ENCODE peak calls at places on chromosomes 6 and 20, in four cellular contexts. One of them, this sample, is unnamed.

GRCh38 chr6:6891074-6891754 is 216.5 kb upstream of the RREB1 start:
- DNase-seq in CD8-positive, alpha-beta T cell: no peak
- DNase-seq in HCT116: no peak
- DNase-seq in cardiac muscle cell: no peak
- DNase-seq in this sample: no peak

GRCh38 chr6:72580281-72580940 is 41.5 kb upstream of the KCNQ5 start:
- DNase-seq in CD8-positive, alpha-beta T cell: no peak
- DNase-seq in HCT116: peak; percentile 31
- DNase-seq in cardiac muscle cell: peak; percentile 49
- DNase-seq in this sample: no peak

GRCh38 chr20:2301164-2301622 is 5.4 kb downstream of the TGM3 start:
- DNase-seq in CD8-positive, alpha-beta T cell: no peak
- DNase-seq in HCT116: no peak
- DNase-seq in cardiac muscle cell: no peak
- DNase-seq in this sample: no peak

GRCh38 chr20:46423882-46424482 is 17.6 kb upstream of the ELMO2 start:
- DNase-seq in CD8-positive, alpha-beta T cell: no peak
- DNase-seq in HCT116: no peak
- DNase-seq in cardiac muscle cell: no peak
- DNase-seq in this sample: no peak

GRCh38 chr6:108581237-108581931 is 20.7 kb downstream of the FOXO3 start:
- DNase-seq in CD8-positive, alpha-beta T cell: no peak
- DNase-seq in HCT116: no peak
- DNase-seq in cardiac muscle cell: no peak
- DNase-seq in this sample: no peak

GRCh38 chr6:142943746-142944125 is 1.2 kb downstream of the HIVEP2 start:
- DNase-seq in CD8-positive, alpha-beta T cell: peak; percentile 70
- DNase-seq in HCT116: no peak
- DNase-seq in cardiac muscle cell: no peak
- DNase-seq in this sample: no peak

GRCh38 chr6:13908955-13909381 is 15.8 kb upstream of the RNF182 start:
- DNase-seq in CD8-positive, alpha-beta T cell: no peak
- DNase-seq in HCT116: peak; percentile 71
- DNase-seq in cardiac muscle cell: peak; percentile 69
- DNase-seq in this sample: no peak

GRCh38 chr6:150006961-150007464 is 18.3 kb downstream of the RAET1L start:
- DNase-seq in CD8-positive, alpha-beta T cell: peak; percentile 51
- DNase-seq in HCT116: no peak
- DNase-seq in cardiac muscle cell: peak; percentile 30
- DNase-seq in this sample: no peak

GRCh38 chr6:136371951-136372350 is 82.3 kb upstream of the BCLAF1 start:
- DNase-seq in CD8-positive, alpha-beta T cell: no peak
- DNase-seq in HCT116: no peak
- DNase-seq in cardiac muscle cell: no peak
- DNase-seq in this sample: no peak

GRCh38 chr20:56689318-56689717 is 60.2 kb downstream of the TFAP2C start:
- DNase-seq in CD8-positive, alpha-beta T cell: no peak
- DNase-seq in HCT116: no peak
- DNase-seq in cardiac muscle cell: no peak
- DNase-seq in this sample: no peak

GRCh38 chr6:138241381-138241780 is 23.1 kb upstream of the PBOV1 start:
- DNase-seq in CD8-positive, alpha-beta T cell: no peak
- DNase-seq in HCT116: no peak
- DNase-seq in cardiac muscle cell: no peak
- DNase-seq in this sample: no peak

GRCh38 chr6:135651964-135652755 is 154.6 kb upstream of the AHI1 start:
- DNase-seq in CD8-positive, alpha-beta T cell: no peak
- DNase-seq in HCT116: no peak
- DNase-seq in cardiac muscle cell: no peak
- DNase-seq in this sample: no peak

GRCh38 chr6:1701668-1702353 is 92.1 kb downstream of the FOXC1 start:
- DNase-seq in CD8-positive, alpha-beta T cell: no peak
- DNase-seq in HCT116: no peak
- DNase-seq in cardiac muscle cell: peak; percentile 53
- DNase-seq in this sample: no peak

GRCh38 chr20:19757487-19757972 is 528 bp upstream of the RIN2 start:
- DNase-seq in CD8-positive, alpha-beta T cell: no peak
- DNase-seq in HCT116: no peak
- DNase-seq in cardiac muscle cell: peak; percentile 86
- DNase-seq in this sample: no peak

GRCh38 chr20:61884571-61885389 is 180.9 kb downstream of the TAF4 start:
- DNase-seq in CD8-positive, alpha-beta T cell: no peak
- DNase-seq in HCT116: no peak
- DNase-seq in cardiac muscle cell: no peak
- DNase-seq in this sample: no peak

GRCh38 chr6:151763303-151763702 is 44.2 kb upstream of the ESR1 start:
- DNase-seq in CD8-positive, alpha-beta T cell: no peak
- DNase-seq in HCT116: no peak
- DNase-seq in cardiac muscle cell: no peak
- DNase-seq in this sample: no peak

GRCh38 chr6:111721677-111722219 is 116.1 kb upstream of the TRAF3IP2 start:
- DNase-seq in CD8-positive, alpha-beta T cell: peak; percentile 58
- DNase-seq in HCT116: peak; percentile 13
- DNase-seq in cardiac muscle cell: no peak
- DNase-seq in this sample: no peak

GRCh38 chr6:30129270-30129669 is 6.7 kb upstream of the TRIM40 start:
- DNase-seq in CD8-positive, alpha-beta T cell: no peak
- DNase-seq in HCT116: no peak
- DNase-seq in cardiac muscle cell: no peak
- DNase-seq in this sample: no peak

GRCh38 chr6:14216931-14217684 is 99.5 kb downstream of the CD83 start:
- DNase-seq in CD8-positive, alpha-beta T cell: no peak
- DNase-seq in HCT116: no peak
- DNase-seq in cardiac muscle cell: no peak
- DNase-seq in this sample: no peak

GRCh38 chr20:51233345-51233744 is 210.4 kb upstream of the KCNG1 start:
- DNase-seq in CD8-positive, alpha-beta T cell: no peak
- DNase-seq in HCT116: no peak
- DNase-seq in cardiac muscle cell: no peak
- DNase-seq in this sample: no peak
- H3K4me3 ChIP-seq in CD8-positive, alpha-beta T cell: no peak overlapping the region
- H3K4me3 ChIP-seq in HCT116: no peak overlapping the region
- H3K4me3 ChIP-seq in cardiac muscle cell: no peak overlapping the region
- H3K4me3 ChIP-seq in this sample: no peak overlapping the region

GRCh38 chr20:45407067-45407745 is 883 bp upstream of the DBNDD2 start:
- DNase-seq in CD8-positive, alpha-beta T cell: no peak
- DNase-seq in HCT116: no peak
- DNase-seq in cardiac muscle cell: peak; percentile 82
- DNase-seq in this sample: peak; percentile 7

GRCh38 chr20:45407783-45408645 is at the start of gene DBNDD2:
- DNase-seq in CD8-positive, alpha-beta T cell: no peak
- DNase-seq in HCT116: no peak
- DNase-seq in cardiac muscle cell: no peak
- DNase-seq in this sample: no peak

GRCh38 chr20:45405566-45406259 is 2.4 kb upstream of the DBNDD2 start:
- DNase-seq in CD8-positive, alpha-beta T cell: no peak
- DNase-seq in HCT116: no peak
- DNase-seq in cardiac muscle cell: peak; percentile 37
- DNase-seq in this sample: no peak

GRCh38 chr20:45404438-45404837 is 3.7 kb upstream of the DBNDD2 start:
- DNase-seq in CD8-positive, alpha-beta T cell: no peak
- DNase-seq in HCT116: no peak
- DNase-seq in cardiac muscle cell: no peak
- DNase-seq in this sample: no peak

GRCh38 chr20:45406260-45407066 is 1.6 kb upstream of the DBNDD2 start:
- DNase-seq in CD8-positive, alpha-beta T cell: peak; percentile 69
- DNase-seq in HCT116: no peak
- DNase-seq in cardiac muscle cell: peak; percentile 72
- DNase-seq in this sample: peak; percentile 1
- H3K27me3 ChIP-seq in CD8-positive, alpha-beta T cell: no peaks in the 10 kb centered on the region
- H3K27me3 ChIP-seq in HCT116: no peaks in the 10 kb centered on the region
- H3K27me3 ChIP-seq in cardiac muscle cell: peaks cover 20% of the 10 kb centered on the region
- H3K27me3 ChIP-seq in this sample: peaks cover 3% of the 10 kb centered on the region

DNA sequence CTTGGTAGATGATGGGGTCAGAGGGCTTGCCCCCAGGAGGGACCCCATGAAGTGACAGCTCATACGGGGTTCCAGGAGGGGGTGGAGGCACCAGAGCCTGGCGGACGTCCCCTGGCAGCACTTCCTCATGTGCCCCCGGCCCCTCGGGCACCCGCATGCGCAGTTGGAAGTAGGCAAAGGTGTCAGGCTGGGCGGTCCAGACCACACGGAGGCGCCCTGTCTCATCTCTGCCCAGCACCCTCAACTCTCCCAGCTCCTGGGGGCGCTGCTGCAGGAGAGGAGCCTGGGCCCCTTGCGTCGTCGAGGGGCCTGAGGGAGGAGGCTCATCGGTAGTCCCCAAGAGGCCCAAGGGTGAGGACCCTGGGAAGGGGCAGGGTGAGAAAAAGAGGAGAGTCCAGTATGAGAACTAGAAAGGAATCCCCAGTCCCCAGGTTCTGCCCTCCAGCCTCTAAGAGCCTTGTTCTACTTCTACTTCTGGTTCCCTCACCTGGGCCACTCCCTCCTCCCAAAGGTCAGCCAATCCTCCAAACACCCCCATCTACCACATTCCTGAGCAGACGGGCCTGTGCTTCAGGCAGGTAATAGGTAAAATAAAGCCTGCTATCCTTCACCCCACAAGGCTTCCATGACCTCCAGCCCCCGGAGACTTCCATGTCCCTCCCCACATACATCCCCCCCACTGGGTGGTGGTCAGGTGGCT is 23.2 kb downstream of the TNXB start:
- DNase-seq in CD8-positive, alpha-beta T cell: no peak
- DNase-seq in HCT116: no peak
- DNase-seq in cardiac muscle cell: no peak
- DNase-seq in this sample: no peak
- H3K27ac ChIP-seq in CD8-positive, alpha-beta T cell: no peak overlapping the region
- H3K27ac ChIP-seq in HCT116: no peak overlapping the region
- H3K27ac ChIP-seq in cardiac muscle cell: no peak overlapping the region
- H3K27ac ChIP-seq in this sample: no peak overlapping the region

GRCh38 chr6:67496191-67496590 is 1138.9 kb upstream of the ADGRB3 start:
- DNase-seq in CD8-positive, alpha-beta T cell: no peak
- DNase-seq in HCT116: no peak
- DNase-seq in cardiac muscle cell: no peak
- DNase-seq in this sample: no peak

GRCh38 chr6:67497749-67498148 is 1137.3 kb upstream of the ADGRB3 start:
- DNase-seq in CD8-positive, alpha-beta T cell: no peak
- DNase-seq in HCT116: no peak
- DNase-seq in cardiac muscle cell: no peak
- DNase-seq in this sample: no peak

GRCh38 chr6:67506352-67506751 is 1128.7 kb upstream of the ADGRB3 start:
- DNase-seq in CD8-positive, alpha-beta T cell: no peak
- DNase-seq in HCT116: no peak
- DNase-seq in cardiac muscle cell: no peak
- DNase-seq in this sample: no peak

DNA sequence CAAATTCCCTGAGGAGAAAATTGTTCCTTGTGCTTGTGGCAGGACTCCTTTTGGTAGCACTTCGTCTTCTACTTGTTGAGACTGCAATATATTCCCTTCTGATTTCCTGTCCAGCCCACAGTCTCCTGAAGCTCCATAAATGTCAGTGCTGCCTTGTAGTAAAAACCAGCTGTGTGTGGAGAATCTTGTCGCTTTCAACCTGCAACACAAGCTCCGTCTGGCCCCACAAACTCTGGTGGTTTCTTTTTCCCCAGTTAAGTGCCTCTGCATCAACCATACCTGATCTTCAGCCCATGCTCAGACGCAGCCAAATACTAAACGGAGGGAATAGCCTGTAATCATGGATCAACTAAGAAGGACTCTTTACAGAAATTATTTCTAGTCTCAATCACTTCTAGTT is 1133.3 kb upstream of the ADGRB3 start:
- DNase-seq in CD8-positive, alpha-beta T cell: no peak
- DNase-seq in HCT116: no peak
- DNase-seq in cardiac muscle cell: no peak
- DNase-seq in this sample: no peak
- H3K4me3 ChIP-seq in CD8-positive, alpha-beta T cell: no peak overlapping the region
- H3K4me3 ChIP-seq in HCT116: no peak overlapping the region
- H3K4me3 ChIP-seq in cardiac muscle cell: no peak overlapping the region
- H3K4me3 ChIP-seq in this sample: no peak overlapping the region

DNA sequence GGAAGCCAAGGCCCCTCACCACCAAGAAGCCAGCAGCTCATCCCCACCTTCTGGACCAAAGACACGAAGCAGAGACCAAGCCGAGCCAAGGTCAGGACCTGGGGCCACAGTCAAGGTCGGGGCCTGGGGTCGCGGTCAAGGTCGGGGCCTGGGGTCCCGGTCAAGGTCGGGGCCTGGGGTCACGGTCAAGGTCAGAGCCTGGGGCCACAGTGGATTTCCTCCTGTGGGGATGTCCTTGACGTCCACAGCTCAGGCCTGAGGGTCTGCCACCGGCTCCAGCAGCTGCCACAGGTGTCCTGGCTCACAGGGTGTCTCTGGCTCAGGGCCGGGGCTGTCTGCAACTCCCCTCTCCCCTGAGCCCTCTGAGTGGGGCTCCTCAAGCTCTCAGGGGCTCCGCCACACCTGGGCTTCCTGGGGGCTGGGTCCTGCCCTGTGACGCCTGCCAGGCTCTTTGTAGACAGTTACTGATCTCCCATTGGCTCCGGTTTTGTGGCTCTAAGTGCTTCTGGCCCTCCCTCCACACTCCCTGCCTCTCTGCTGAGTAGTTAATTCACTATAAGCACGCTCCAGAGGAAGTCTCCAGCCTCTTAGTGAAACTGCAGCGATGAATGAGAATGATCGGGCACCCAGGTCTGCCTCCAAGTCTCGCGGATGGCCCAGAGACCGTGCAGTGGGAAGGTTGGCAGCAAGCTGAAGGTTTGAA is 5.7 kb upstream of the CHRNA4 start:
- DNase-seq in CD8-positive, alpha-beta T cell: no peak
- DNase-seq in HCT116: no peak
- DNase-seq in cardiac muscle cell: peak; percentile 48
- DNase-seq in this sample: no peak
- H3K27me3 ChIP-seq in CD8-positive, alpha-beta T cell: no peaks in the 10 kb centered on the region
- H3K27me3 ChIP-seq in HCT116: no peaks in the 10 kb centered on the region
- H3K27me3 ChIP-seq in cardiac muscle cell: peaks cover 34% of the 10 kb centered on the region
- H3K27me3 ChIP-seq in this sample: no peaks in the 10 kb centered on the region

This sample was measured in iPS DF 6.9.